ENCODE peak calls at places on chromosomes 5 and 9, in ten cellular contexts. One of them, this sample, is unnamed.

GRCh38 chr5:73304381-73304780 is 131.4 kb downstream of the TMEM174 start:
- DNase-seq in Right ventricle myocardium superior: no peak
- DNase-seq in NCI-H460: no peak
- DNase-seq in NCI-H1092: no peak
- DNase-seq in erythroblast: no peak
- DNase-seq in stimulated activated CD8-positive, alpha-beta memory T cell treated with anti-CD3 and anti-CD28 coated beads, Interleukin-4, amount 100 ng/mL, for 48 hours: no peak
- DNase-seq in germinal center: no peak
- DNase-seq in progenitor cell of endocrine pancreas: no peak
- DNase-seq in NCI-H1105 treated with DMSO at 0.1 percent for 48 hours: no peak
- DNase-seq in kidney glomerular epithelial cell: peak
- DNase-seq in this sample: no peak

GRCh38 chr5:42811591-42812392 is at the start of gene SELENOP:
- DNase-seq in Right ventricle myocardium superior: peak
- DNase-seq in NCI-H460: no peak
- DNase-seq in NCI-H1092: no peak
- DNase-seq in erythroblast: no peak
- DNase-seq in stimulated activated CD8-positive, alpha-beta memory T cell treated with anti-CD3 and anti-CD28 coated beads, Interleukin-4, amount 100 ng/mL, for 48 hours: no peak
- DNase-seq in germinal center: no peak
- DNase-seq in progenitor cell of endocrine pancreas: peak
- DNase-seq in NCI-H1105 treated with DMSO at 0.1 percent for 48 hours: peak
- DNase-seq in kidney glomerular epithelial cell: peak
- DNase-seq in this sample: no peak

GRCh38 chr5:16666861-16667481 is 50.2 kb upstream of the RETREG1 start:
- DNase-seq in Right ventricle myocardium superior: peak
- DNase-seq in NCI-H460: no peak
- DNase-seq in NCI-H1092: no peak
- DNase-seq in erythroblast: no peak
- DNase-seq in stimulated activated CD8-positive, alpha-beta memory T cell treated with anti-CD3 and anti-CD28 coated beads, Interleukin-4, amount 100 ng/mL, for 48 hours: peak
- DNase-seq in germinal center: no peak
- DNase-seq in progenitor cell of endocrine pancreas: no peak
- DNase-seq in NCI-H1105 treated with DMSO at 0.1 percent for 48 hours: peak
- DNase-seq in kidney glomerular epithelial cell: peak
- DNase-seq in this sample: peak

GRCh38 chr5:111478266-111478665 is 34.1 kb downstream of the STARD4 start:
- DNase-seq in Right ventricle myocardium superior: no peak
- DNase-seq in NCI-H460: no peak
- DNase-seq in NCI-H1092: no peak
- DNase-seq in erythroblast: no peak
- DNase-seq in stimulated activated CD8-positive, alpha-beta memory T cell treated with anti-CD3 and anti-CD28 coated beads, Interleukin-4, amount 100 ng/mL, for 48 hours: no peak
- DNase-seq in germinal center: no peak
- DNase-seq in progenitor cell of endocrine pancreas: no peak
- DNase-seq in NCI-H1105 treated with DMSO at 0.1 percent for 48 hours: peak
- DNase-seq in kidney glomerular epithelial cell: no peak
- DNase-seq in this sample: no peak

GRCh38 chr5:2908086-2908485 is 156.6 kb upstream of the IRX2 start:
- DNase-seq in Right ventricle myocardium superior: no peak
- DNase-seq in NCI-H460: no peak
- DNase-seq in NCI-H1092: no peak
- DNase-seq in erythroblast: no peak
- DNase-seq in stimulated activated CD8-positive, alpha-beta memory T cell treated with anti-CD3 and anti-CD28 coated beads, Interleukin-4, amount 100 ng/mL, for 48 hours: no peak
- DNase-seq in germinal center: no peak
- DNase-seq in progenitor cell of endocrine pancreas: no peak
- DNase-seq in NCI-H1105 treated with DMSO at 0.1 percent for 48 hours: no peak
- DNase-seq in kidney glomerular epithelial cell: no peak
- DNase-seq in this sample: no peak

GRCh38 chr9:11158063-11158462 is 545.3 kb upstream of the PTPRD start:
- DNase-seq in Right ventricle myocardium superior: no peak
- DNase-seq in NCI-H460: no peak
- DNase-seq in NCI-H1092: no peak
- DNase-seq in erythroblast: no peak
- DNase-seq in stimulated activated CD8-positive, alpha-beta memory T cell treated with anti-CD3 and anti-CD28 coated beads, Interleukin-4, amount 100 ng/mL, for 48 hours: no peak
- DNase-seq in germinal center: no peak
- DNase-seq in progenitor cell of endocrine pancreas: no peak
- DNase-seq in NCI-H1105 treated with DMSO at 0.1 percent for 48 hours: no peak
- DNase-seq in kidney glomerular epithelial cell: no peak
- DNase-seq in this sample: no peak

GRCh38 chr9:76441551-76442322 is 17.2 kb upstream of the GCNT1 start:
- DNase-seq in Right ventricle myocardium superior: no peak
- DNase-seq in NCI-H460: no peak
- DNase-seq in NCI-H1092: no peak
- DNase-seq in erythroblast: no peak
- DNase-seq in stimulated activated CD8-positive, alpha-beta memory T cell treated with anti-CD3 and anti-CD28 coated beads, Interleukin-4, amount 100 ng/mL, for 48 hours: peak
- DNase-seq in germinal center: no peak
- DNase-seq in progenitor cell of endocrine pancreas: no peak
- DNase-seq in NCI-H1105 treated with DMSO at 0.1 percent for 48 hours: no peak
- DNase-seq in kidney glomerular epithelial cell: peak
- DNase-seq in this sample: no peak

GRCh38 chr5:40160435-40160834 is 519.3 kb upstream of the PTGER4 start:
- DNase-seq in Right ventricle myocardium superior: no peak
- DNase-seq in NCI-H460: no peak
- DNase-seq in NCI-H1092: no peak
- DNase-seq in erythroblast: no peak
- DNase-seq in stimulated activated CD8-positive, alpha-beta memory T cell treated with anti-CD3 and anti-CD28 coated beads, Interleukin-4, amount 100 ng/mL, for 48 hours: no peak
- DNase-seq in germinal center: no peak
- DNase-seq in progenitor cell of endocrine pancreas: no peak
- DNase-seq in NCI-H1105 treated with DMSO at 0.1 percent for 48 hours: no peak
- DNase-seq in kidney glomerular epithelial cell: no peak
- DNase-seq in this sample: no peak

GRCh38 chr9:126788631-126789349 is 16.1 kb upstream of the ZBTB43 start:
- DNase-seq in Right ventricle myocardium superior: no peak
- DNase-seq in NCI-H460: no peak
- DNase-seq in NCI-H1092: no peak
- DNase-seq in erythroblast: no peak
- DNase-seq in stimulated activated CD8-positive, alpha-beta memory T cell treated with anti-CD3 and anti-CD28 coated beads, Interleukin-4, amount 100 ng/mL, for 48 hours: no peak
- DNase-seq in germinal center: no peak
- DNase-seq in progenitor cell of endocrine pancreas: no peak
- DNase-seq in NCI-H1105 treated with DMSO at 0.1 percent for 48 hours: no peak
- DNase-seq in kidney glomerular epithelial cell: peak
- DNase-seq in this sample: no peak

GRCh38 chr9:93265301-93265971 is 81.5 kb downstream of the WNK2 start:
- DNase-seq in Right ventricle myocardium superior: no peak
- DNase-seq in NCI-H460: no peak
- DNase-seq in NCI-H1092: no peak
- DNase-seq in erythroblast: no peak
- DNase-seq in stimulated activated CD8-positive, alpha-beta memory T cell treated with anti-CD3 and anti-CD28 coated beads, Interleukin-4, amount 100 ng/mL, for 48 hours: no peak
- DNase-seq in germinal center: no peak
- DNase-seq in progenitor cell of endocrine pancreas: no peak
- DNase-seq in NCI-H1105 treated with DMSO at 0.1 percent for 48 hours: no peak
- DNase-seq in kidney glomerular epithelial cell: no peak
- DNase-seq in this sample: no peak

GRCh38 chr5:91059409-91059808 is 323.7 kb downstream of the ARRDC3 start:
- DNase-seq in Right ventricle myocardium superior: no peak
- DNase-seq in NCI-H460: no peak
- DNase-seq in NCI-H1092: no peak
- DNase-seq in erythroblast: no peak
- DNase-seq in stimulated activated CD8-positive, alpha-beta memory T cell treated with anti-CD3 and anti-CD28 coated beads, Interleukin-4, amount 100 ng/mL, for 48 hours: no peak
- DNase-seq in germinal center: no peak
- DNase-seq in progenitor cell of endocrine pancreas: no peak
- DNase-seq in NCI-H1105 treated with DMSO at 0.1 percent for 48 hours: no peak
- DNase-seq in kidney glomerular epithelial cell: no peak
- DNase-seq in this sample: no peak

GRCh38 chr9:129166962-129167557 is 11.0 kb downstream of the IER5L start:
- DNase-seq in Right ventricle myocardium superior: peak
- DNase-seq in NCI-H460: peak
- DNase-seq in NCI-H1092: no peak
- DNase-seq in erythroblast: peak
- DNase-seq in stimulated activated CD8-positive, alpha-beta memory T cell treated with anti-CD3 and anti-CD28 coated beads, Interleukin-4, amount 100 ng/mL, for 48 hours: peak
- DNase-seq in germinal center: no peak
- DNase-seq in progenitor cell of endocrine pancreas: peak
- DNase-seq in NCI-H1105 treated with DMSO at 0.1 percent for 48 hours: no peak
- DNase-seq in kidney glomerular epithelial cell: peak
- DNase-seq in this sample: peak

GRCh38 chr5:151581841-151582583 is 9.1 kb downstream of the FAT2 start:
- DNase-seq in Right ventricle myocardium superior: no peak
- DNase-seq in NCI-H460: no peak
- DNase-seq in NCI-H1092: no peak
- DNase-seq in erythroblast: no peak
- DNase-seq in stimulated activated CD8-positive, alpha-beta memory T cell treated with anti-CD3 and anti-CD28 coated beads, Interleukin-4, amount 100 ng/mL, for 48 hours: no peak
- DNase-seq in germinal center: no peak
- DNase-seq in progenitor cell of endocrine pancreas: no peak
- DNase-seq in NCI-H1105 treated with DMSO at 0.1 percent for 48 hours: no peak
- DNase-seq in kidney glomerular epithelial cell: no peak
- DNase-seq in this sample: no peak

GRCh38 chr9:104961238-104961637 is 33.3 kb upstream of the ABCA1 start:
- DNase-seq in Right ventricle myocardium superior: no peak
- DNase-seq in NCI-H460: peak
- DNase-seq in NCI-H1092: no peak
- DNase-seq in erythroblast: peak
- DNase-seq in stimulated activated CD8-positive, alpha-beta memory T cell treated with anti-CD3 and anti-CD28 coated beads, Interleukin-4, amount 100 ng/mL, for 48 hours: peak
- DNase-seq in germinal center: peak
- DNase-seq in progenitor cell of endocrine pancreas: no peak
- DNase-seq in NCI-H1105 treated with DMSO at 0.1 percent for 48 hours: peak
- DNase-seq in kidney glomerular epithelial cell: no peak
- DNase-seq in this sample: no peak

GRCh38 chr5:72242796-72243475 is 77.1 kb downstream of the MRPS27 start:
- DNase-seq in Right ventricle myocardium superior: no peak
- DNase-seq in NCI-H460: no peak
- DNase-seq in NCI-H1092: peak
- DNase-seq in erythroblast: no peak
- DNase-seq in stimulated activated CD8-positive, alpha-beta memory T cell treated with anti-CD3 and anti-CD28 coated beads, Interleukin-4, amount 100 ng/mL, for 48 hours: no peak
- DNase-seq in germinal center: no peak
- DNase-seq in progenitor cell of endocrine pancreas: no peak
- DNase-seq in NCI-H1105 treated with DMSO at 0.1 percent for 48 hours: no peak
- DNase-seq in kidney glomerular epithelial cell: peak
- DNase-seq in this sample: no peak

GRCh38 chr9:37592108-37592951 is at the start of gene TOMM5:
- DNase-seq in Right ventricle myocardium superior: peak
- DNase-seq in NCI-H460: peak
- DNase-seq in NCI-H1092: peak
- DNase-seq in erythroblast: peak
- DNase-seq in stimulated activated CD8-positive, alpha-beta memory T cell treated with anti-CD3 and anti-CD28 coated beads, Interleukin-4, amount 100 ng/mL, for 48 hours: peak
- DNase-seq in germinal center: peak
- DNase-seq in progenitor cell of endocrine pancreas: peak
- DNase-seq in NCI-H1105 treated with DMSO at 0.1 percent for 48 hours: peak
- DNase-seq in kidney glomerular epithelial cell: peak
- DNase-seq in this sample: peak

GRCh38 chr9:120692901-120693573 is 21.2 kb downstream of the MEGF9 start:
- DNase-seq in Right ventricle myocardium superior: no peak
- DNase-seq in NCI-H460: no peak
- DNase-seq in NCI-H1092: no peak
- DNase-seq in erythroblast: no peak
- DNase-seq in stimulated activated CD8-positive, alpha-beta memory T cell treated with anti-CD3 and anti-CD28 coated beads, Interleukin-4, amount 100 ng/mL, for 48 hours: no peak
- DNase-seq in germinal center: no peak
- DNase-seq in progenitor cell of endocrine pancreas: no peak
- DNase-seq in NCI-H1105 treated with DMSO at 0.1 percent for 48 hours: no peak
- DNase-seq in kidney glomerular epithelial cell: no peak
- DNase-seq in this sample: no peak

GRCh38 chr5:54184797-54185196 is 125.6 kb downstream of the ARL15 start:
- DNase-seq in Right ventricle myocardium superior: no peak
- DNase-seq in NCI-H460: no peak
- DNase-seq in NCI-H1092: no peak
- DNase-seq in erythroblast: no peak
- DNase-seq in stimulated activated CD8-positive, alpha-beta memory T cell treated with anti-CD3 and anti-CD28 coated beads, Interleukin-4, amount 100 ng/mL, for 48 hours: no peak
- DNase-seq in germinal center: no peak
- DNase-seq in progenitor cell of endocrine pancreas: no peak
- DNase-seq in NCI-H1105 treated with DMSO at 0.1 percent for 48 hours: no peak
- DNase-seq in kidney glomerular epithelial cell: no peak
- DNase-seq in this sample: no peak

GRCh38 chr5:53381-54174 is 38.4 kb upstream of the PLEKHG4B start:
- DNase-seq in Right ventricle myocardium superior: peak
- DNase-seq in NCI-H460: peak
- DNase-seq in NCI-H1092: peak
- DNase-seq in erythroblast: no peak
- DNase-seq in stimulated activated CD8-positive, alpha-beta memory T cell treated with anti-CD3 and anti-CD28 coated beads, Interleukin-4, amount 100 ng/mL, for 48 hours: peak
- DNase-seq in germinal center: no peak
- DNase-seq in progenitor cell of endocrine pancreas: peak
- DNase-seq in NCI-H1105 treated with DMSO at 0.1 percent for 48 hours: peak
- DNase-seq in kidney glomerular epithelial cell: no peak
- DNase-seq in this sample: peak

GRCh38 chr5:102886586-102886985 is 131.5 kb downstream of the PAM start:
- DNase-seq in Right ventricle myocardium superior: no peak
- DNase-seq in NCI-H460: no peak
- DNase-seq in NCI-H1092: no peak
- DNase-seq in erythroblast: no peak
- DNase-seq in stimulated activated CD8-positive, alpha-beta memory T cell treated with anti-CD3 and anti-CD28 coated beads, Interleukin-4, amount 100 ng/mL, for 48 hours: no peak
- DNase-seq in germinal center: no peak
- DNase-seq in progenitor cell of endocrine pancreas: no peak
- DNase-seq in NCI-H1105 treated with DMSO at 0.1 percent for 48 hours: no peak
- DNase-seq in kidney glomerular epithelial cell: no peak
- DNase-seq in this sample: no peak

GRCh38 chr5:32936329-32936728 is 225.2 kb downstream of the NPR3 start:
- DNase-seq in Right ventricle myocardium superior: no peak
- DNase-seq in NCI-H460: no peak
- DNase-seq in NCI-H1092: no peak
- DNase-seq in erythroblast: no peak
- DNase-seq in stimulated activated CD8-positive, alpha-beta memory T cell treated with anti-CD3 and anti-CD28 coated beads, Interleukin-4, amount 100 ng/mL, for 48 hours: no peak
- DNase-seq in germinal center: no peak
- DNase-seq in progenitor cell of endocrine pancreas: no peak
- DNase-seq in NCI-H1105 treated with DMSO at 0.1 percent for 48 hours: no peak
- DNase-seq in kidney glomerular epithelial cell: peak
- DNase-seq in this sample: no peak

GRCh38 chr9:131675437-131676022 is 64.3 kb downstream of the RAPGEF1 start:
- DNase-seq in Right ventricle myocardium superior: no peak
- DNase-seq in NCI-H460: no peak
- DNase-seq in NCI-H1092: no peak
- DNase-seq in erythroblast: no peak
- DNase-seq in stimulated activated CD8-positive, alpha-beta memory T cell treated with anti-CD3 and anti-CD28 coated beads, Interleukin-4, amount 100 ng/mL, for 48 hours: no peak
- DNase-seq in germinal center: no peak
- DNase-seq in progenitor cell of endocrine pancreas: no peak
- DNase-seq in NCI-H1105 treated with DMSO at 0.1 percent for 48 hours: no peak
- DNase-seq in kidney glomerular epithelial cell: no peak
- DNase-seq in this sample: no peak

GRCh38 chr9:101618693-101619092 is 23.9 kb upstream of the PPP3R2 start:
- DNase-seq in Right ventricle myocardium superior: no peak
- DNase-seq in NCI-H460: no peak
- DNase-seq in NCI-H1092: no peak
- DNase-seq in erythroblast: no peak
- DNase-seq in stimulated activated CD8-positive, alpha-beta memory T cell treated with anti-CD3 and anti-CD28 coated beads, Interleukin-4, amount 100 ng/mL, for 48 hours: no peak
- DNase-seq in germinal center: no peak
- DNase-seq in progenitor cell of endocrine pancreas: no peak
- DNase-seq in NCI-H1105 treated with DMSO at 0.1 percent for 48 hours: no peak
- DNase-seq in kidney glomerular epithelial cell: no peak
- DNase-seq in this sample: no peak

GRCh38 chr5:113123563-113123962 is 147.0 kb downstream of the DCP2 start:
- DNase-seq in Right ventricle myocardium superior: no peak
- DNase-seq in NCI-H460: no peak
- DNase-seq in NCI-H1092: no peak
- DNase-seq in erythroblast: no peak
- DNase-seq in stimulated activated CD8-positive, alpha-beta memory T cell treated with anti-CD3 and anti-CD28 coated beads, Interleukin-4, amount 100 ng/mL, for 48 hours: no peak
- DNase-seq in germinal center: peak
- DNase-seq in progenitor cell of endocrine pancreas: no peak
- DNase-seq in NCI-H1105 treated with DMSO at 0.1 percent for 48 hours: no peak
- DNase-seq in kidney glomerular epithelial cell: no peak
- DNase-seq in this sample: peak

GRCh38 chr5:98586581-98586980 is 186.9 kb upstream of the RGMB start:
- DNase-seq in Right ventricle myocardium superior: no peak
- DNase-seq in NCI-H460: no peak
- DNase-seq in NCI-H1092: no peak
- DNase-seq in erythroblast: no peak
- DNase-seq in stimulated activated CD8-positive, alpha-beta memory T cell treated with anti-CD3 and anti-CD28 coated beads, Interleukin-4, amount 100 ng/mL, for 48 hours: no peak
- DNase-seq in germinal center: no peak
- DNase-seq in progenitor cell of endocrine pancreas: no peak
- DNase-seq in NCI-H1105 treated with DMSO at 0.1 percent for 48 hours: no peak
- DNase-seq in kidney glomerular epithelial cell: no peak
- DNase-seq in this sample: no peak

GRCh38 chr9:92171822-92172221 is 56.6 kb upstream of the SPTLC1 start:
- DNase-seq in Right ventricle myocardium superior: no peak
- DNase-seq in NCI-H460: no peak
- DNase-seq in NCI-H1092: no peak
- DNase-seq in erythroblast: peak
- DNase-seq in stimulated activated CD8-positive, alpha-beta memory T cell treated with anti-CD3 and anti-CD28 coated beads, Interleukin-4, amount 100 ng/mL, for 48 hours: peak
- DNase-seq in germinal center: no peak
- DNase-seq in progenitor cell of endocrine pancreas: no peak
- DNase-seq in NCI-H1105 treated with DMSO at 0.1 percent for 48 hours: no peak
- DNase-seq in kidney glomerular epithelial cell: no peak
- DNase-seq in this sample: no peak

GRCh38 chr9:136239963-136240330 is 5.7 kb downstream of the QSOX2 start:
- DNase-seq in Right ventricle myocardium superior: no peak
- DNase-seq in NCI-H460: no peak
- DNase-seq in NCI-H1092: no peak
- DNase-seq in erythroblast: peak
- DNase-seq in stimulated activated CD8-positive, alpha-beta memory T cell treated with anti-CD3 and anti-CD28 coated beads, Interleukin-4, amount 100 ng/mL, for 48 hours: no peak
- DNase-seq in germinal center: peak
- DNase-seq in progenitor cell of endocrine pancreas: no peak
- DNase-seq in NCI-H1105 treated with DMSO at 0.1 percent for 48 hours: no peak
- DNase-seq in kidney glomerular epithelial cell: no peak
- DNase-seq in this sample: no peak

GRCh38 chr5:172342907-172343306 is 59.3 kb upstream of the UBTD2 start:
- DNase-seq in Right ventricle myocardium superior: no peak
- DNase-seq in NCI-H460: peak
- DNase-seq in NCI-H1092: no peak
- DNase-seq in erythroblast: no peak
- DNase-seq in stimulated activated CD8-positive, alpha-beta memory T cell treated with anti-CD3 and anti-CD28 coated beads, Interleukin-4, amount 100 ng/mL, for 48 hours: no peak
- DNase-seq in germinal center: no peak
- DNase-seq in progenitor cell of endocrine pancreas: no peak
- DNase-seq in NCI-H1105 treated with DMSO at 0.1 percent for 48 hours: no peak
- DNase-seq in kidney glomerular epithelial cell: no peak
- DNase-seq in this sample: no peak